ENCODE peak calls at places on chromosome 6, in five cellular contexts. A is GM12878, K is IMR-90, J is fibroblast of lung, V is HepG2. X is an unnamed sample.

GRCh38 chr6:6930223-6930880 is 177.4 kb upstream of the RREB1 start:
- DNase-seq in A (no peak), J (no peak), K (no peak), V (no peak), X (no peak)

GRCh38 chr6:89999154-89999553 is 104.9 kb downstream of the GJA10 start:
- DNase-seq in J (peak; percentile 71), K (peak; percentile 23), A (no peak), V (no peak), X (no peak)

GRCh38 chr6:33166811-33167210 is 25.5 kb downstream of the COL11A2 start:
- DNase-seq in A (no peak), V (no peak), K (no peak), J (no peak), X (no peak)

GRCh38 chr6:162940426-162940825 is 212.7 kb downstream of the PACRG start:
- DNase-seq in A (no peak), J (peak; percentile 35), K (peak; percentile 5), V (no peak), X (no peak)

GRCh38 chr6:168506460-168506859 is 65.5 kb downstream of the SMOC2 start:
- DNase-seq in A (no peak), J (no peak), V (no peak), K (no peak), X (no peak)

GRCh38 chr6:150403458-150404245 is 34.8 kb downstream of the IYD start:
- DNase-seq in J (peak; percentile 96), V (no peak), K (peak; percentile 83), A (no peak), X (no peak)

GRCh38 chr6:100617633-100618348 is 153.1 kb upstream of the SIM1 start:
- DNase-seq in A (no peak), V (no peak), J (no peak), K (peak; percentile 48), X (peak; percentile 52)

GRCh38 chr6:106103728-106104109 is 17.6 kb downstream of the PRDM1 start:
- DNase-seq in V (no peak), J (no peak), K (no peak), A (no peak), X (no peak)

GRCh38 chr6:35477028-35477427 is 8.8 kb downstream of the RPL10A start:
- DNase-seq in A (no peak), J (no peak), V (peak; percentile 41), K (no peak), X (no peak)

GRCh38 chr6:12163149-12163548 is 127.0 kb upstream of the EDN1 start:
- DNase-seq in V (no peak), K (no peak), A (no peak), J (no peak), X (no peak)

GRCh38 chr6:157253017-157253416 is 70.3 kb downstream of the TMEM242 start:
- DNase-seq in A (no peak), V (no peak), K (no peak), J (no peak), X (no peak)

GRCh38 chr6:72042088-72042487 is 155.7 kb downstream of the RIMS1 start:
- DNase-seq in K (no peak), A (no peak), V (no peak), J (no peak), X (no peak)

GRCh38 chr6:34990971-34991560 is 102.0 kb downstream of the ANKS1A start:
- DNase-seq in J (peak; percentile 85), V (no peak), K (peak; percentile 79), A (no peak), X (no peak)

GRCh38 chr6:63643862-63644261 is 8.3 kb downstream of the PHF3 start:
- DNase-seq in K (peak; percentile 11), V (no peak), J (peak; percentile 16), A (no peak), X (no peak)

GRCh38 chr6:53294611-53295010 is 54.1 kb downstream of the ELOVL5 start:
- DNase-seq in K (no peak), V (no peak), J (no peak), A (no peak), X (no peak)

GRCh38 chr6:111536888-111537287 is 53.9 kb upstream of the REV3L start:
- DNase-seq in V (no peak), J (no peak), K (no peak), A (no peak), X (no peak)

GRCh38 chr6:154234019-154234772 is 122.4 kb downstream of the IPCEF1 start:
- DNase-seq in K (no peak), A (peak; percentile 72), V (no peak), J (no peak), X (no peak)

GRCh38 chr6:44254957-44255808 is 2.1 kb downstream of the SLC35B2 start:
- DNase-seq in K (no peak), A (no peak), J (peak; percentile 24), V (no peak), X (peak; percentile 72)

GRCh38 chr6:104284872-104285271 is 574.8 kb downstream of the HACE1 start:
- DNase-seq in K (no peak), J (no peak), A (no peak), V (no peak), X (no peak)

GRCh38 chr6:6313012-6313411 is 7.5 kb downstream of the F13A1 start:
- DNase-seq in J (no peak), V (no peak), K (no peak), A (no peak), X (no peak)

GRCh38 chr6:161273356-161273751 is 507 bp downstream of the AGPAT4 start:
- DNase-seq in J (peak; percentile 48), A (no peak), V (no peak), K (peak; percentile 48), X (peak; percentile 60)

GRCh38 chr6:165978482-165978881 is 189.2 kb downstream of the TBXT start:
- DNase-seq in J (no peak), A (no peak), K (no peak), V (no peak), X (no peak)

GRCh38 chr6:35016417-35017221 is 124.5 kb downstream of the TCP11 start:
- DNase-seq in A (no peak), J (peak; percentile 69), V (no peak), K (peak; percentile 88), X (no peak)

GRCh38 chr6:67896476-67896875 is 738.6 kb upstream of the ADGRB3 start:
- DNase-seq in J (peak; percentile 6), K (no peak), A (no peak), V (no peak), X (no peak)

GRCh38 chr6:9138856-9139426 is 703.6 kb upstream of the SLC35B3 start:
- DNase-seq in A (no peak), J (peak; percentile 38), K (peak; percentile 28), V (no peak), X (no peak)

GRCh38 chr6:108359901-108360882 is 65.3 kb downstream of the AFG1L start:
- DNase-seq in A (no peak), J (peak; percentile 65), K (peak; percentile 47), V (no peak), X (peak; percentile 50)

GRCh38 chr6:88449770-88450169 is 283.6 kb upstream of the CNR1 start:
- DNase-seq in J (no peak), A (no peak), V (no peak), K (no peak), X (no peak)

GRCh38 chr6:28606424-28607391 is 81.0 kb downstream of the GPX5 start:
- DNase-seq in V (peak; percentile 83), K (peak; percentile 72), A (peak; percentile 45), J (peak; percentile 80), X (peak; percentile 70)

GRCh38 chr6:127148511-127148910 is 30.0 kb downstream of the RSPO3 start:
- DNase-seq in K (no peak), V (no peak), J (peak; percentile 26), A (no peak), X (no peak)

GRCh38 chr6:134938896-134939295 is 11.0 kb downstream of the ALDH8A1 start:
- DNase-seq in K (peak; percentile 72), A (peak; percentile 13), V (no peak), J (peak; percentile 11), X (no peak)

DNA sequence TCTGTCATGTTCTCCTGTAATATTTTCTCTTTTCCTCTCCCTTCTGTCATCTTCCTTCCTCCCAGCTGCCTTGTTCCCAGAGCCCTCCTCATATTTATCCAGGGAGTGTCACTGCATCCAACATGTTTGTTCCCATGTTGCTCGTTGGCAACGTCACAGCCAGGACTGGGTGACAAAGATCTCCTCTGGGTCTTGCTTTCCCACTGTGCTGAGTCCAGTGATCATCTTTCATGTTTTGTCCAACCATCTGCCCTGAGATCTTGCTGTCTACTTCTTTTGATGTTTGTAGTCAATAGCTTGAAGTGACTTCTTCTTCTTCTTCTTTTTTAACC is 26.6 kb downstream of the FARS2 start:
- DNase-seq in K (no peak), V (no peak), A (no peak), J (no peak), X (no peak)
- H3K9ac ChIP-seq in K (no peak overlapping the region), V (no peak overlapping the region), A (no peak overlapping the region), J (no peak overlapping the region), X (no peak overlapping the region)

DNA sequence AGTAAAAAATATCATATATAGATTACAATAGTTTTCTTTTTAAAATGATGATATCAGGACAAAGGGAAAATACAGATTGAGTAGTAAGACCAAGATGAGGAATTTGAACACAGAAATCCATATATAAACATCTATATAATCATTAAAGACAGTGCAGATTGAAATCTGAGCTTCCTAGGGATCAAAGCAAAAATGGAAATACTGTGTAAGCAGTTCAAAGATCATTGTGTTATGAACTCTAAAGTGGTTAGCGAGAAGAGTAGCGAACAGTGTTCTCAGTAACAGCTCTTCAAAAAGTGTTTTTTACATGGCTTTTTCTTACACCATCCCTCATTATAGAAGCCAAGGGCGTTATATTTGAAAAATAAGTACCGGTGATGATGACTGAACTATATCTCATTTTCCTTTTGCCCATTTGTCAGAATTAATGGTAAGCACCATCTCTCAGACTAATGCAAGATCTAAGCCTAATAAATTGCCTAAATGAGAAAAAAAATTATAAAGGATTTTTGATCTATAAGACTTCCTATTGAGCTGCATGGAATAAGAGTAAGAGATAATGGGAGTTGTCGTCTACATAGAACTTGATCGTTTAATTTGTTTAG is 226.3 kb downstream of the ZFAND3 start:
- DNase-seq in A (no peak), V (peak; percentile 94), K (no peak), J (no peak), X (no peak)
- H4K20me1 ChIP-seq in A (no peaks in the 10 kb centered on the region), V (no peaks in the 10 kb centered on the region), K (peaks cover 49% of the 10 kb centered on the region), J (peaks cover 1% of the 10 kb centered on the region), X (peaks cover 15% of the 10 kb centered on the region)

GRCh38 chr6:2857580-2858337 is 16.1 kb upstream of the SERPINB1 start:
- DNase-seq in K (peak; percentile 64), A (peak; percentile 90), V (no peak), J (peak; percentile 84), X (no peak)
- H3K9ac ChIP-seq in K (peak overlapping the region; percentile 69), A (peak overlapping the region; percentile 80), V (peak overlapping the region; percentile 63), J (no peak overlapping the region), X (peak overlapping the region; percentile 40)

GRCh38 chr6:38064431-38064830 is 244.9 kb downstream of the ZFAND3 start:
- DNase-seq in A (no peak), J (peak; percentile 58), V (no peak), K (no peak), X (no peak)

GRCh38 chr6:38068854-38069253 is 249.3 kb downstream of the ZFAND3 start:
- DNase-seq in K (no peak), A (no peak), V (no peak), J (no peak), X (no peak)

GRCh38 chr6:38067263-38067980 is 247.9 kb downstream of the ZFAND3 start:
- DNase-seq in J (no peak), A (no peak), V (no peak), K (no peak), X (no peak)

GRCh38 chr6:38063973-38064372 is 244.4 kb downstream of the ZFAND3 start:
- DNase-seq in K (no peak), A (no peak), V (no peak), J (no peak), X (no peak)

DNA sequence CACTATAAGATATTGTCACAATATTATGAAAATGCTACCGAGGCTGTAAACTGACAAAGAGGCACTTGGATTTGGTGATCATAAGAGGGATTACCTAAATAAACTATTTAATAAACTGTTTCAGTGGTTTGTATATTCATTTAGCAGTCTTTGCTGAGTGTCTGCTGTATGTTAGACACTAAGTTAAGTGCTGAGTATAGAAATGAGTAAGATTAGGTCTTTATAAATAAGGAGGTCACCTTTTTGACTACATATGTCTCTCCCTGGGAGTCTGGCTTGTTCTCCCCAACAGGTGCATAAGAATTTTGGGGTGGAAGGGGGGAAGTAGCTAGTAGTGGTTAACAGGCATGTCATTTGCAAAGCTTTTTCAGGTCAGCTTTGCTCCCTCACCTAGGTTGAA is 246.2 kb downstream of the ZFAND3 start:
- DNase-seq in V (no peak), A (no peak), J (no peak), K (no peak), X (no peak)
- H4K20me1 ChIP-seq in V (no peaks in the 10 kb centered on the region), A (no peaks in the 10 kb centered on the region), J (peaks cover 2% of the 10 kb centered on the region), K (peaks cover 42% of the 10 kb centered on the region), X (peaks cover 17% of the 10 kb centered on the region)